ENCODE peak calls at places on chromosomes 13 and 19, in ten cellular contexts. Q, V, Y, O, Z, D, P, L, N and X are unnamed samples.
A peak's percentile ranks its signal among the peaks of the same experiment; 100 is the strongest.

GRCh38 chr13:82747331-82747730 is 1134.9 kb downstream of the SLITRK1 start:
- DNase-seq in L (no peak), N (no peak), Z (no peak), O (no peak), D (no peak), Q (no peak), V (no peak), Y (no peak), P (no peak), X (peak; percentile 22)

GRCh38 chr19:49809155-49809986 is 3.7 kb downstream of the FUZ start:
- DNase-seq in Q (no peak), N (peak; percentile 82), D (peak; percentile 68), Y (no peak), Z (no peak), V (peak; percentile 19), L (peak; percentile 39), P (no peak), O (peak; percentile 22), X (peak; percentile 70)

GRCh38 chr13:106573855-106574254 is 5.9 kb upstream of the ARGLU1 start:
- DNase-seq in N (peak; percentile 76), O (no peak), Y (no peak), D (no peak), Q (no peak), V (no peak), P (no peak), Z (no peak), L (peak; percentile 43), X (no peak)

GRCh38 chr19:708154-709141 is at the start of gene PALM:
- DNase-seq in L (no peak), Y (no peak), P (no peak), Z (no peak), D (no peak), V (no peak), N (no peak), Q (no peak), O (no peak), X (no peak)

GRCh38 chr19:38250821-38251563 is 5.2 kb downstream of the PPP1R14A start:
- DNase-seq in Z (peak; percentile 69), Q (peak; percentile 59), N (peak; percentile 93), L (peak; percentile 83), D (no peak), V (no peak), P (no peak), O (no peak), Y (no peak), X (no peak)

GRCh38 chr19:19615086-19615485 is 3.4 kb downstream of the PBX4 start:
- DNase-seq in L (no peak), Q (peak; percentile 18), Y (no peak), O (no peak), N (no peak), D (peak; percentile 75), Z (no peak), P (no peak), V (no peak), X (no peak)

GRCh38 chr13:109496216-109496615 is 290.2 kb downstream of the IRS2 start:
- DNase-seq in O (no peak), Z (no peak), Q (no peak), D (no peak), N (no peak), P (no peak), L (no peak), V (no peak), Y (no peak), X (no peak)

GRCh38 chr13:96940961-96941360 is 53.3 kb downstream of the OXGR1 start:
- DNase-seq in Y (no peak), Q (no peak), D (no peak), V (no peak), P (no peak), O (no peak), Z (no peak), L (no peak), N (no peak), X (no peak)

GRCh38 chr19:49335784-49336481 is 727 bp downstream of the CD37 start:
- DNase-seq in Z (no peak), Y (no peak), D (no peak), Q (no peak), V (no peak), L (no peak), O (no peak), N (peak; percentile 19), P (no peak), X (no peak)

GRCh38 chr13:27024781-27025492 is 146.7 kb downstream of the USP12 start:
- DNase-seq in P (no peak), L (no peak), Q (no peak), Z (no peak), Y (no peak), D (no peak), O (no peak), N (no peak), V (no peak), X (no peak)

GRCh38 chr13:95676100-95676774 is 702 bp upstream of the DNAJC3 start:
- DNase-seq in Y (no peak), L (no peak), Z (peak; percentile 16), Q (peak; percentile 76), V (peak; percentile 4), N (no peak), P (no peak), O (no peak), D (peak; percentile 54), X (peak; percentile 59)

GRCh38 chr13:50170447-50171037 is 155.3 kb downstream of the KCNRG start:
- DNase-seq in L (no peak), N (no peak), O (no peak), P (no peak), Z (no peak), D (no peak), Y (no peak), V (no peak), Q (peak; percentile 41), X (peak; percentile 62)

GRCh38 chr13:29411493-29411892 is 184.0 kb downstream of the SLC7A1 start:
- DNase-seq in P (no peak), Y (no peak), O (no peak), D (no peak), Z (no peak), Q (peak; percentile 76), L (no peak), N (no peak), V (no peak), X (peak; percentile 41)

GRCh38 chr13:73109969-73110368 is 51.2 kb downstream of the KLF5 start:
- DNase-seq in N (no peak), O (no peak), D (no peak), V (no peak), Y (no peak), Z (no peak), L (no peak), P (no peak), Q (no peak), X (no peak)

GRCh38 chr13:32472194-32472621 is 44.3 kb upstream of the N4BP2L1 start:
- DNase-seq in Y (no peak), V (no peak), N (no peak), D (no peak), Z (no peak), Q (peak; percentile 13), P (no peak), L (no peak), O (no peak), X (peak; percentile 33)

GRCh38 chr19:16441661-16442071 is 30.1 kb downstream of the EPS15L1 start:
- DNase-seq in Q (peak; percentile 49), Z (no peak), N (no peak), O (no peak), Y (no peak), P (no peak), L (no peak), V (peak; percentile 30), D (no peak), X (peak; percentile 48)

GRCh38 chr13:114010401-114011101 is 36.7 kb upstream of the C13orf46 start:
- DNase-seq in Q (no peak), N (peak; percentile 57), V (no peak), O (no peak), D (no peak), Z (no peak), L (no peak), P (no peak), Y (peak; percentile 9), X (no peak)

GRCh38 chr13:75411924-75412537 is 69.9 kb downstream of the TBC1D4 start:
- DNase-seq in P (no peak), Y (no peak), Z (no peak), N (no peak), D (no peak), V (no peak), O (no peak), Q (no peak), L (no peak), X (no peak)

GRCh38 chr13:104984296-104984818 is 1551.1 kb downstream of the EFNB2 start:
- DNase-seq in V (peak; percentile 22), P (no peak), Q (peak; percentile 4), O (no peak), L (no peak), N (no peak), D (peak; percentile 43), Y (no peak), Z (no peak), X (peak; percentile 87)

GRCh38 chr13:35499131-35500051 is 22.9 kb upstream of the MAB21L1 start:
- DNase-seq in Q (no peak), Z (no peak), P (no peak), O (no peak), D (no peak), V (no peak), N (no peak), Y (no peak), L (no peak), X (no peak)

GRCh38 chr19:20660473-20660872 is 898 bp downstream of the ZNF626 start:
- DNase-seq in V (no peak), P (no peak), L (no peak), D (no peak), O (no peak), Q (no peak), Z (no peak), Y (no peak), N (no peak), X (no peak)

GRCh38 chr19:3366104-3366760 is at the start of gene NFIC:
- DNase-seq in N (peak; percentile 93), Q (peak; percentile 85), P (no peak), Y (no peak), Z (no peak), O (no peak), L (peak; percentile 92), V (peak; percentile 35), D (peak; percentile 59), X (peak; percentile 89)

GRCh38 chr19:10986301-10987127 is 25.7 kb downstream of the SMARCA4 start:
- DNase-seq in Z (no peak), P (no peak), Y (no peak), L (no peak), N (no peak), O (no peak), Q (no peak), V (no peak), D (no peak), X (no peak)

GRCh38 chr13:26881154-26881553 is 120.6 kb upstream of the GPR12 start:
- DNase-seq in O (no peak), P (no peak), L (no peak), D (no peak), N (no peak), Z (no peak), Y (no peak), V (no peak), Q (no peak), X (peak; percentile 28)

GRCh38 chr19:57978586-57979289 is 4.4 kb upstream of the C19orf18 start:
- DNase-seq in D (no peak), L (no peak), Q (no peak), O (no peak), N (no peak), V (no peak), Y (no peak), Z (no peak), P (no peak), X (peak; percentile 9)

GRCh38 chr13:44904982-44905381 is 84.3 kb downstream of the NUFIP1 start:
- DNase-seq in O (no peak), V (no peak), D (no peak), L (peak; percentile 73), N (no peak), P (no peak), Q (peak; percentile 96), Z (no peak), Y (no peak), X (peak; percentile 98)

GRCh38 chr19:17192751-17193150 is 22.4 kb upstream of the USE1 start:
- DNase-seq in Q (no peak), V (no peak), Z (no peak), Y (no peak), O (no peak), P (no peak), D (no peak), L (no peak), N (no peak), X (no peak)

GRCh38 chr19:40235238-40236025 is 8.9 kb upstream of the CCNP start:
- DNase-seq in N (peak; percentile 57), Z (no peak), O (no peak), P (no peak), Y (no peak), Q (no peak), L (no peak), D (no peak), V (no peak), X (no peak)